ENCODE peak calls at places on chromosomes 16 and 17, in seven cellular contexts. One of them, this sample, is unnamed.
A peak's percentile ranks its signal among the peaks of the same experiment; 100 is the strongest.

GRCh38 chr17:82410014-82410716 is 8.0 kb upstream of the HEXD start:
- DNase-seq in activated naive CD4-positive, alpha-beta T cell treated with anti-CD3 and anti-CD28 coated beads for 36 hours: no peak
- DNase-seq in fibroblast of the conjunctiva: no peak
- DNase-seq in lung: no peak
- DNase-seq in CD8-positive, alpha-beta memory T cell: no peak
- DNase-seq in EL: no peak
- DNase-seq in AG09319: no peak
- DNase-seq in this sample: no peak

GRCh38 chr17:77002103-77003045 is 134.2 kb downstream of the MGAT5B start:
- DNase-seq in activated naive CD4-positive, alpha-beta T cell treated with anti-CD3 and anti-CD28 coated beads for 36 hours: no peak
- DNase-seq in fibroblast of the conjunctiva: no peak
- DNase-seq in lung: no peak
- DNase-seq in CD8-positive, alpha-beta memory T cell: no peak
- DNase-seq in EL: peak; percentile 88
- DNase-seq in AG09319: no peak
- DNase-seq in this sample: peak; percentile 56

GRCh38 chr17:33925650-33926049 is 329.4 kb upstream of the CCL2 start:
- DNase-seq in activated naive CD4-positive, alpha-beta T cell treated with anti-CD3 and anti-CD28 coated beads for 36 hours: no peak
- DNase-seq in fibroblast of the conjunctiva: no peak
- DNase-seq in lung: no peak
- DNase-seq in CD8-positive, alpha-beta memory T cell: no peak
- DNase-seq in EL: no peak
- DNase-seq in AG09319: no peak
- DNase-seq in this sample: no peak

GRCh38 chr17:40072481-40073346 is 9.9 kb downstream of the THRA start:
- DNase-seq in activated naive CD4-positive, alpha-beta T cell treated with anti-CD3 and anti-CD28 coated beads for 36 hours: no peak
- DNase-seq in fibroblast of the conjunctiva: no peak
- DNase-seq in lung: no peak
- DNase-seq in CD8-positive, alpha-beta memory T cell: no peak
- DNase-seq in EL: no peak
- DNase-seq in AG09319: no peak
- DNase-seq in this sample: no peak

GRCh38 chr17:64615025-64615677 is 47.0 kb downstream of the SMURF2 start:
- DNase-seq in activated naive CD4-positive, alpha-beta T cell treated with anti-CD3 and anti-CD28 coated beads for 36 hours: no peak
- DNase-seq in fibroblast of the conjunctiva: no peak
- DNase-seq in lung: no peak
- DNase-seq in CD8-positive, alpha-beta memory T cell: no peak
- DNase-seq in EL: peak; percentile 86
- DNase-seq in AG09319: no peak
- DNase-seq in this sample: peak; percentile 91

GRCh38 chr17:56680676-56681075 is 87.2 kb downstream of the NOG start:
- DNase-seq in activated naive CD4-positive, alpha-beta T cell treated with anti-CD3 and anti-CD28 coated beads for 36 hours: no peak
- DNase-seq in fibroblast of the conjunctiva: no peak
- DNase-seq in lung: no peak
- DNase-seq in CD8-positive, alpha-beta memory T cell: no peak
- DNase-seq in EL: no peak
- DNase-seq in AG09319: no peak
- DNase-seq in this sample: no peak

GRCh38 chr17:66633322-66633965 is 201.5 kb upstream of the CACNG5 start:
- DNase-seq in activated naive CD4-positive, alpha-beta T cell treated with anti-CD3 and anti-CD28 coated beads for 36 hours: peak; percentile 78
- DNase-seq in fibroblast of the conjunctiva: no peak
- DNase-seq in lung: no peak
- DNase-seq in CD8-positive, alpha-beta memory T cell: no peak
- DNase-seq in EL: peak; percentile 57
- DNase-seq in AG09319: no peak
- DNase-seq in this sample: peak; percentile 50

GRCh38 chr17:4204676-4205075 is 59.1 kb downstream of the ANKFY1 start:
- DNase-seq in activated naive CD4-positive, alpha-beta T cell treated with anti-CD3 and anti-CD28 coated beads for 36 hours: no peak
- DNase-seq in fibroblast of the conjunctiva: peak; percentile 97
- DNase-seq in lung: peak; percentile 35
- DNase-seq in CD8-positive, alpha-beta memory T cell: no peak
- DNase-seq in EL: peak; percentile 89
- DNase-seq in AG09319: peak; percentile 83
- DNase-seq in this sample: peak; percentile 100

GRCh38 chr16:51156836-51157235 is 5.8 kb upstream of the SALL1 start:
- DNase-seq in activated naive CD4-positive, alpha-beta T cell treated with anti-CD3 and anti-CD28 coated beads for 36 hours: no peak
- DNase-seq in fibroblast of the conjunctiva: no peak
- DNase-seq in lung: no peak
- DNase-seq in CD8-positive, alpha-beta memory T cell: no peak
- DNase-seq in EL: no peak
- DNase-seq in AG09319: no peak
- DNase-seq in this sample: peak; percentile 27

GRCh38 chr16:83187404-83187803 is 560.6 kb downstream of the CDH13 start:
- DNase-seq in activated naive CD4-positive, alpha-beta T cell treated with anti-CD3 and anti-CD28 coated beads for 36 hours: peak; percentile 48
- DNase-seq in fibroblast of the conjunctiva: no peak
- DNase-seq in lung: no peak
- DNase-seq in CD8-positive, alpha-beta memory T cell: no peak
- DNase-seq in EL: peak; percentile 85
- DNase-seq in AG09319: peak; percentile 10
- DNase-seq in this sample: peak; percentile 87

GRCh38 chr17:70011750-70012149 is 63.3 kb upstream of the KCNJ16 start:
- DNase-seq in activated naive CD4-positive, alpha-beta T cell treated with anti-CD3 and anti-CD28 coated beads for 36 hours: no peak
- DNase-seq in fibroblast of the conjunctiva: no peak
- DNase-seq in lung: no peak
- DNase-seq in CD8-positive, alpha-beta memory T cell: no peak
- DNase-seq in EL: no peak
- DNase-seq in AG09319: no peak
- DNase-seq in this sample: no peak

GRCh38 chr17:68832140-68832871 is 122.9 kb downstream of the ABCA8 start:
- DNase-seq in activated naive CD4-positive, alpha-beta T cell treated with anti-CD3 and anti-CD28 coated beads for 36 hours: no peak
- DNase-seq in fibroblast of the conjunctiva: no peak
- DNase-seq in lung: no peak
- DNase-seq in CD8-positive, alpha-beta memory T cell: no peak
- DNase-seq in EL: no peak
- DNase-seq in AG09319: no peak
- DNase-seq in this sample: no peak

GRCh38 chr17:60767744-60768308 is 90.2 kb downstream of the BCAS3 start:
- DNase-seq in activated naive CD4-positive, alpha-beta T cell treated with anti-CD3 and anti-CD28 coated beads for 36 hours: no peak
- DNase-seq in fibroblast of the conjunctiva: no peak
- DNase-seq in lung: no peak
- DNase-seq in CD8-positive, alpha-beta memory T cell: no peak
- DNase-seq in EL: no peak
- DNase-seq in AG09319: no peak
- DNase-seq in this sample: no peak

GRCh38 chr17:65061621-65062020 is 5.1 kb upstream of the GNA13 start:
- DNase-seq in activated naive CD4-positive, alpha-beta T cell treated with anti-CD3 and anti-CD28 coated beads for 36 hours: no peak
- DNase-seq in fibroblast of the conjunctiva: no peak
- DNase-seq in lung: no peak
- DNase-seq in CD8-positive, alpha-beta memory T cell: no peak
- DNase-seq in EL: no peak
- DNase-seq in AG09319: no peak
- DNase-seq in this sample: no peak

GRCh38 chr16:51416921-51417320 is 265.9 kb upstream of the SALL1 start:
- DNase-seq in activated naive CD4-positive, alpha-beta T cell treated with anti-CD3 and anti-CD28 coated beads for 36 hours: no peak
- DNase-seq in fibroblast of the conjunctiva: peak; percentile 23
- DNase-seq in lung: no peak
- DNase-seq in CD8-positive, alpha-beta memory T cell: no peak
- DNase-seq in EL: no peak
- DNase-seq in AG09319: no peak
- DNase-seq in this sample: no peak

GRCh38 chr17:50495217-50495823 is 12.9 kb upstream of the MYCBPAP start:
- DNase-seq in activated naive CD4-positive, alpha-beta T cell treated with anti-CD3 and anti-CD28 coated beads for 36 hours: no peak
- DNase-seq in fibroblast of the conjunctiva: no peak
- DNase-seq in lung: no peak
- DNase-seq in CD8-positive, alpha-beta memory T cell: no peak
- DNase-seq in EL: no peak
- DNase-seq in AG09319: no peak
- DNase-seq in this sample: no peak